ENCODE peak calls at places on chromosome 10, in five cellular contexts. K is endothelial cell of umbilical vein, Y is H1, W is GM23338, D is mammary epithelial cell. O is an unnamed sample.

GRCh38 chr10:45624724-45625123 is 47.8 kb downstream of the ZFAND4 start:
- DNase-seq in K (no peak), Y (no peak), W (no peak), D (no peak), O (no peak)

GRCh38 chr10:336247-336646 is 201.0 kb downstream of the ZMYND11 start:
- DNase-seq in K (no peak), Y (no peak), W (no peak), D (no peak), O (no peak)

GRCh38 chr10:33935350-33935749 is 600.9 kb upstream of the NRP1 start:
- DNase-seq in K (no peak), Y (no peak), W (no peak), D (no peak), O (no peak)

GRCh38 chr10:79084972-79085597 is 16.3 kb downstream of the ZMIZ1 start:
- DNase-seq in K (no peak), Y (no peak), W (no peak), D (no peak), O (no peak)

GRCh38 chr10:57119690-57120089 is 758.6 kb upstream of the ZWINT start:
- DNase-seq in K (no peak), Y (no peak), W (no peak), D (no peak), O (no peak)

GRCh38 chr10:35449944-35450343 is 113.6 kb downstream of the CCNY start:
- DNase-seq in K (no peak), Y (no peak), W (no peak), D (no peak), O (no peak)

GRCh38 chr10:119769886-119770285 is 44.0 kb downstream of the INPP5F start:
- DNase-seq in K (peak), Y (no peak), W (no peak), D (peak), O (peak)

GRCh38 chr10:132339276-132339675 is 7.3 kb downstream of the LRRC27 start:
- DNase-seq in K (no peak), Y (no peak), W (no peak), D (no peak), O (no peak)

GRCh38 chr10:120543291-120543690 is 86.3 kb downstream of the PLPP4 start:
- DNase-seq in K (no peak), Y (no peak), W (no peak), D (no peak), O (no peak)

GRCh38 chr10:9254353-9254752 is 1199.9 kb downstream of the GATA3 start:
- DNase-seq in K (no peak), Y (no peak), W (no peak), D (peak), O (peak)

GRCh38 chr10:45425628-45426563 is 51.9 kb downstream of the ALOX5 start:
- DNase-seq in K (peak), Y (no peak), W (no peak), D (peak), O (no peak)

GRCh38 chr10:3887885-3888476 is 103.0 kb upstream of the KLF6 start:
- DNase-seq in K (peak), Y (peak), W (peak), D (peak), O (peak)

GRCh38 chr10:106582291-106582690 is 582.2 kb downstream of the SORCS1 start:
- DNase-seq in K (no peak), Y (no peak), W (no peak), D (peak), O (no peak)

GRCh38 chr10:117537436-117537903 is 5.1 kb upstream of the EMX2 start:
- DNase-seq in K (no peak), Y (no peak), W (peak), D (no peak), O (peak)

GRCh38 chr10:13684813-13685511 is 98.2 kb downstream of the PRPF18 start:
- DNase-seq in K (no peak), Y (no peak), W (no peak), D (no peak), O (peak)
- H2AFZ ChIP-seq in K (no peak), Y (no peak), W (no peak), D (peak), O (no peak)

GRCh38 chr10:81875680-81876252 is 772 bp downstream of the NRG3 start:
- DNase-seq in K (no peak), Y (no peak), W (peak), D (no peak), O (no peak)

GRCh38 chr10:81872206-81872605 is 2.8 kb upstream of the NRG3 start:
- DNase-seq in K (peak), Y (no peak), W (no peak), D (no peak), O (no peak)

GRCh38 chr10:81873231-81873931 is 1.6 kb upstream of the NRG3 start:
- DNase-seq in K (no peak), Y (no peak), W (no peak), D (no peak), O (no peak)

GRCh38 chr10:81874878-81875679 is at the start of gene NRG3:
- DNase-seq in K (no peak), Y (no peak), W (peak), D (no peak), O (no peak)

GRCh38 chr10:81873932-81874816 is 820 bp upstream of the NRG3 start:
- DNase-seq in K (peak), Y (no peak), W (peak), D (peak), O (peak)
- TF ChIP-seq EZH2 in K (peak), Y (peak), W (no peak), D (peak), O (no peak)

GRCh38 chr10:21099291-21099800 is 202.2 kb upstream of the NEBL start:
- DNase-seq in K (no peak), Y (no peak), W (no peak), D (no peak), O (no peak)
- H3K27ac ChIP-seq in K (no peak), Y (no peak), W (no peak), D (no peak), O (no peak)

GRCh38 chr10:13395540-13395939 is 47.4 kb upstream of the SEPHS1 start:
- DNase-seq in K (no peak), Y (no peak), W (peak), D (no peak), O (no peak)

GRCh38 chr10:13397052-13397451 is 49.0 kb upstream of the SEPHS1 start:
- DNase-seq in K (no peak), Y (no peak), W (no peak), D (no peak), O (no peak)

GRCh38 chr10:13399752-13400151 is 51.7 kb upstream of the SEPHS1 start:
- DNase-seq in K (no peak), Y (no peak), W (no peak), D (no peak), O (no peak)

GRCh38 chr10:13399236-13399635 is 51.1 kb upstream of the SEPHS1 start:
- DNase-seq in K (no peak), Y (no peak), W (no peak), D (no peak), O (no peak)

DNA sequence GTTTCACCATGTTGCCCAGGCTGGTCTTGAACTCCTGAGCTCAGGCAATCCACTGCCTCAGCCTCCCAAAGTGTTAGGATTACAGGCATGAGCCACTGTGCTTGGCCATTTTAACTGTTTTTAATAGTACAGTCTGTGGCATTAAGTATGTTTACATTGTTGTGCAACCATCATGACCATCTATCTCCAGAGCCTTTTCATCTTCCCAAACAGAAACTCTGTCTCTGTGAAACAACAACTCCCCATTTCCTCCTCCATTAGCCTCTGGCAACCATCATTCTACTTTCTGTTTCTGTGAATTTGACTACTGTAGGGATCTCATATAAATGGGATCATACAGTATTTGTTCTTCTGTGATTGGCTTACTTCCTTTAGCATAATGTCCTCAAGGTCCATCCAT is 48.3 kb upstream of the SEPHS1 start:
- DNase-seq in K (no peak), Y (no peak), W (no peak), D (no peak), O (no peak)
- H2AFZ ChIP-seq in K (no peak), Y (no peak), W (no peak), D (no peak), O (no peak)

GRCh38 chr10:101292194-101293006 is 61.6 kb upstream of the BTRC start:
- DNase-seq in K (peak), Y (no peak), W (peak), D (no peak), O (no peak)
- TF ChIP-seq EZH2 in K (peak), Y (no peak), W (peak), D (no peak), O (no peak)

DNA sequence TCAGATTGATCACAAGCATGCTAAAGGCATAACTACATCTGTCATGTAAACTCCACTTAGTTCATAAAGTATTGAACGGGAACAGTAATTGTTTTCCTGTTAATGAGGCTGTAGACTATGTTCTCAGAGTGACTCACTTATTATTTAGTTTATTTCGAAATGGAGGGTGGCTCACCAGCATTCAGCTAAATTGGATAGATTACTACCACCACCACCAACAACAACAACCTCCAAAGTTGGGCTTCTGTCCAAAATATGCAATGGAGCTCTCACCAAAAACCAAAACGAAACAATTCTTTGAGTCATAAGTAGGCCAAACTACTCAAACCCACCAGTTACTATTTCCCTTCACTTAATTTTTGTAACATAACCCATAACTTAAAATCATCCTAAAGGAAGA is 127.9 kb upstream of the NRBF2 start:
- DNase-seq in K (no peak), Y (no peak), W (no peak), D (peak), O (peak)
- H3K27ac ChIP-seq in K (no peak), Y (no peak), W (no peak), D (no peak), O (no peak)

GRCh38 chr10:114829160-114829909 is 7.8 kb downstream of the FHIP2A start:
- DNase-seq in K (no peak), Y (no peak), W (no peak), D (no peak), O (no peak)

GRCh38 chr10:114824396-114824795 is 2.8 kb downstream of the FHIP2A start:
- DNase-seq in K (peak), Y (no peak), W (no peak), D (no peak), O (no peak)

GRCh38 chr10:114821915-114822770 is 563 bp downstream of the FHIP2A start:
- DNase-seq in K (peak), Y (no peak), W (peak), D (peak), O (peak)

GRCh38 chr10:114822771-114823463 is 1.3 kb downstream of the FHIP2A start:
- DNase-seq in K (peak), Y (no peak), W (no peak), D (peak), O (peak)

DNA sequence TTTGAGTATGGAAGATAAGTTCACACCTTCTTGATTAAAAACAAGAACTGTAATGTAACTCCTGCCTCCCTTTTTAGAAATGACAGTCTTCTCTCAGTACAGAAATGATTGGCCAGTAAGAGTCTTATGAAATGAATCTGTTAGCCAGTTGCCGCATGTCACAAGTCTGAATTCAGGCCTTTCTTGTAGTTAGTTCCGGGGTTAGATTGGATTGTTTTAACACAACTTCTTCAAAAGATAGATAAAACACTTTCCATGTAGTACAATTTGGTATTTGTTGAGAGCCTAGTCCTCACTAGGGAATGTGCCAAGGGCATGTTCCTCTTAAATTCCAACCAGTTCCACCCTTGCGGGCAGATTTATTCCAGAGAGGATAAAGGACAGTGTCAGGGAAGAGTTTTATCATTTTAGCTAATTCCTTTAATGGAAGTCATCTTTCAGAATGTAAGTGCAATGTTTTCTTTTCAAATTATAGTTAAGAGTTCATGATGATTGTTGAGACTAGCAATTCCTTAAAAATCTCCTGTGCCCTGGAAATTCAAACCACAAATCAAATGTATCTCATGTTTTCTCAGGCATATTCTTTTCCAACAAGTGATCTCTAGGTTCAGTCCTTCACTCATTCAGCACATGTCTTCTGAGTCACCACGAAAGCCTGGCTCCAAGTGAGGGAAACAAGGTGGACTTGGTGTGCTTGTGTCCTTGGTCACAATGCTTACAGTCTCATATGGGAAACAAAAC is 4.1 kb downstream of the FHIP2A start:
- DNase-seq in K (peak), Y (no peak), W (no peak), D (peak), O (peak)
- H2AFZ ChIP-seq in K (no peak), Y (no peak), W (no peak), D (peak), O (no peak)

O was measured in fibroblast of lung.